ENCODE peak calls at places on chromosomes 5 and 9, in eight cellular contexts. One of them, this sample, is unnamed.

GRCh38 chr5:150516011-150516410 is 8.1 kb downstream of the NDST1 start:
- DNase-seq in SW480: no peak
- DNase-seq in BE2C: peak; percentile 90
- DNase-seq in stimulated activated CD4-positive, alpha-beta T cell treated with anti-CD3 and anti-CD28 coated beads, Interleukin-15, amount 100 ng/mL, for 24 hours: no peak
- DNase-seq in GM18507: no peak
- DNase-seq in CD8-positive, alpha-beta T cell: no peak
- DNase-seq in activated gamma-delta T cell treated with Interleukin-2 at 50 U/mL for 16 hours: no peak
- DNase-seq in EH: peak; percentile 67
- DNase-seq in this sample: no peak

GRCh38 chr9:91391426-91392217 is 29.9 kb upstream of the AUH start:
- DNase-seq in stimulated activated CD4-positive, alpha-beta T cell treated with anti-CD3 and anti-CD28 coated beads, Interleukin-15, amount 100 ng/mL, for 24 hours: no peak
- DNase-seq in CD8-positive, alpha-beta T cell: no peak
- DNase-seq in SW480: no peak
- DNase-seq in BE2C: no peak
- DNase-seq in activated gamma-delta T cell treated with Interleukin-2 at 50 U/mL for 16 hours: no peak
- DNase-seq in EH: peak; percentile 48
- DNase-seq in GM18507: no peak
- DNase-seq in this sample: no peak

GRCh38 chr5:74131256-74131655 is 505.3 kb downstream of the ARHGEF28 start:
- DNase-seq in activated gamma-delta T cell treated with Interleukin-2 at 50 U/mL for 16 hours: no peak
- DNase-seq in GM18507: no peak
- DNase-seq in SW480: no peak
- DNase-seq in stimulated activated CD4-positive, alpha-beta T cell treated with anti-CD3 and anti-CD28 coated beads, Interleukin-15, amount 100 ng/mL, for 24 hours: no peak
- DNase-seq in EH: no peak
- DNase-seq in BE2C: no peak
- DNase-seq in CD8-positive, alpha-beta T cell: no peak
- DNase-seq in this sample: no peak

GRCh38 chr5:95283761-95284511 is 958 bp downstream of the MCTP1 start:
- DNase-seq in GM18507: no peak
- DNase-seq in SW480: peak; percentile 63
- DNase-seq in activated gamma-delta T cell treated with Interleukin-2 at 50 U/mL for 16 hours: no peak
- DNase-seq in EH: peak; percentile 1
- DNase-seq in BE2C: peak; percentile 32
- DNase-seq in stimulated activated CD4-positive, alpha-beta T cell treated with anti-CD3 and anti-CD28 coated beads, Interleukin-15, amount 100 ng/mL, for 24 hours: peak; percentile 48
- DNase-seq in CD8-positive, alpha-beta T cell: no peak
- DNase-seq in this sample: peak; percentile 76

GRCh38 chr9:120412425-120412951 is 167.5 kb downstream of the CDK5RAP2 start:
- DNase-seq in SW480: no peak
- DNase-seq in GM18507: no peak
- DNase-seq in CD8-positive, alpha-beta T cell: no peak
- DNase-seq in EH: peak; percentile 91
- DNase-seq in stimulated activated CD4-positive, alpha-beta T cell treated with anti-CD3 and anti-CD28 coated beads, Interleukin-15, amount 100 ng/mL, for 24 hours: no peak
- DNase-seq in activated gamma-delta T cell treated with Interleukin-2 at 50 U/mL for 16 hours: no peak
- DNase-seq in BE2C: no peak
- DNase-seq in this sample: no peak

GRCh38 chr5:123929055-123929474 is 417.1 kb downstream of the CSNK1G3 start:
- DNase-seq in GM18507: no peak
- DNase-seq in BE2C: no peak
- DNase-seq in activated gamma-delta T cell treated with Interleukin-2 at 50 U/mL for 16 hours: no peak
- DNase-seq in EH: no peak
- DNase-seq in stimulated activated CD4-positive, alpha-beta T cell treated with anti-CD3 and anti-CD28 coated beads, Interleukin-15, amount 100 ng/mL, for 24 hours: no peak
- DNase-seq in CD8-positive, alpha-beta T cell: no peak
- DNase-seq in SW480: no peak
- DNase-seq in this sample: no peak

GRCh38 chr5:31531543-31531887 is 378 bp downstream of the DROSHA start:
- DNase-seq in stimulated activated CD4-positive, alpha-beta T cell treated with anti-CD3 and anti-CD28 coated beads, Interleukin-15, amount 100 ng/mL, for 24 hours: peak; percentile 42
- DNase-seq in activated gamma-delta T cell treated with Interleukin-2 at 50 U/mL for 16 hours: no peak
- DNase-seq in GM18507: no peak
- DNase-seq in EH: peak; percentile 39
- DNase-seq in SW480: peak; percentile 6
- DNase-seq in CD8-positive, alpha-beta T cell: no peak
- DNase-seq in BE2C: peak; percentile 41
- DNase-seq in this sample: no peak

GRCh38 chr5:141646026-141646425 is 5.2 kb downstream of the FCHSD1 start:
- DNase-seq in activated gamma-delta T cell treated with Interleukin-2 at 50 U/mL for 16 hours: no peak
- DNase-seq in stimulated activated CD4-positive, alpha-beta T cell treated with anti-CD3 and anti-CD28 coated beads, Interleukin-15, amount 100 ng/mL, for 24 hours: no peak
- DNase-seq in EH: no peak
- DNase-seq in BE2C: no peak
- DNase-seq in CD8-positive, alpha-beta T cell: no peak
- DNase-seq in SW480: no peak
- DNase-seq in GM18507: no peak
- DNase-seq in this sample: no peak

GRCh38 chr5:61811052-61811451 is 479.0 kb downstream of the ZSWIM6 start:
- DNase-seq in SW480: no peak
- DNase-seq in BE2C: no peak
- DNase-seq in CD8-positive, alpha-beta T cell: no peak
- DNase-seq in activated gamma-delta T cell treated with Interleukin-2 at 50 U/mL for 16 hours: no peak
- DNase-seq in EH: peak; percentile 31
- DNase-seq in stimulated activated CD4-positive, alpha-beta T cell treated with anti-CD3 and anti-CD28 coated beads, Interleukin-15, amount 100 ng/mL, for 24 hours: no peak
- DNase-seq in GM18507: no peak
- DNase-seq in this sample: no peak

GRCh38 chr9:114429488-114429887 is 41.7 kb upstream of the AKNA start:
- DNase-seq in SW480: no peak
- DNase-seq in BE2C: no peak
- DNase-seq in activated gamma-delta T cell treated with Interleukin-2 at 50 U/mL for 16 hours: no peak
- DNase-seq in GM18507: no peak
- DNase-seq in CD8-positive, alpha-beta T cell: no peak
- DNase-seq in stimulated activated CD4-positive, alpha-beta T cell treated with anti-CD3 and anti-CD28 coated beads, Interleukin-15, amount 100 ng/mL, for 24 hours: no peak
- DNase-seq in EH: no peak
- DNase-seq in this sample: no peak

GRCh38 chr5:140362875-140363630 is 3.1 kb downstream of the SLC4A9 start:
- DNase-seq in SW480: peak; percentile 78
- DNase-seq in BE2C: peak; percentile 84
- DNase-seq in CD8-positive, alpha-beta T cell: peak; percentile 87
- DNase-seq in EH: peak; percentile 64
- DNase-seq in activated gamma-delta T cell treated with Interleukin-2 at 50 U/mL for 16 hours: peak; percentile 79
- DNase-seq in GM18507: peak; percentile 73
- DNase-seq in stimulated activated CD4-positive, alpha-beta T cell treated with anti-CD3 and anti-CD28 coated beads, Interleukin-15, amount 100 ng/mL, for 24 hours: peak; percentile 91
- DNase-seq in this sample: peak; percentile 86

GRCh38 chr5:32942225-32942989 is 231.3 kb downstream of the NPR3 start:
- DNase-seq in GM18507: no peak
- DNase-seq in BE2C: peak; percentile 25
- DNase-seq in SW480: peak; percentile 9
- DNase-seq in stimulated activated CD4-positive, alpha-beta T cell treated with anti-CD3 and anti-CD28 coated beads, Interleukin-15, amount 100 ng/mL, for 24 hours: peak; percentile 22
- DNase-seq in activated gamma-delta T cell treated with Interleukin-2 at 50 U/mL for 16 hours: no peak
- DNase-seq in CD8-positive, alpha-beta T cell: no peak
- DNase-seq in EH: peak; percentile 28
- DNase-seq in this sample: no peak

GRCh38 chr5:174559141-174559540 is 165.2 kb upstream of the MSX2 start:
- DNase-seq in CD8-positive, alpha-beta T cell: no peak
- DNase-seq in BE2C: no peak
- DNase-seq in activated gamma-delta T cell treated with Interleukin-2 at 50 U/mL for 16 hours: no peak
- DNase-seq in GM18507: no peak
- DNase-seq in SW480: no peak
- DNase-seq in stimulated activated CD4-positive, alpha-beta T cell treated with anti-CD3 and anti-CD28 coated beads, Interleukin-15, amount 100 ng/mL, for 24 hours: no peak
- DNase-seq in EH: peak; percentile 42
- DNase-seq in this sample: no peak

GRCh38 chr5:168747987-168748777 is 169.0 kb upstream of the PANK3 start:
- DNase-seq in CD8-positive, alpha-beta T cell: no peak
- DNase-seq in SW480: peak; percentile 16
- DNase-seq in GM18507: peak; percentile 30
- DNase-seq in activated gamma-delta T cell treated with Interleukin-2 at 50 U/mL for 16 hours: no peak
- DNase-seq in stimulated activated CD4-positive, alpha-beta T cell treated with anti-CD3 and anti-CD28 coated beads, Interleukin-15, amount 100 ng/mL, for 24 hours: peak; percentile 71
- DNase-seq in EH: no peak
- DNase-seq in BE2C: peak; percentile 81
- DNase-seq in this sample: no peak

GRCh38 chr5:54669845-54670635 is 152.5 kb downstream of the SNX18 start:
- DNase-seq in SW480: no peak
- DNase-seq in BE2C: peak; percentile 57
- DNase-seq in EH: peak; percentile 57
- DNase-seq in CD8-positive, alpha-beta T cell: no peak
- DNase-seq in stimulated activated CD4-positive, alpha-beta T cell treated with anti-CD3 and anti-CD28 coated beads, Interleukin-15, amount 100 ng/mL, for 24 hours: no peak
- DNase-seq in GM18507: no peak
- DNase-seq in activated gamma-delta T cell treated with Interleukin-2 at 50 U/mL for 16 hours: no peak
- DNase-seq in this sample: no peak

GRCh38 chr5:142798099-142798768 is 28.1 kb downstream of the ARHGAP26 start:
- DNase-seq in SW480: no peak
- DNase-seq in stimulated activated CD4-positive, alpha-beta T cell treated with anti-CD3 and anti-CD28 coated beads, Interleukin-15, amount 100 ng/mL, for 24 hours: peak; percentile 15
- DNase-seq in GM18507: no peak
- DNase-seq in BE2C: no peak
- DNase-seq in EH: no peak
- DNase-seq in CD8-positive, alpha-beta T cell: peak; percentile 68
- DNase-seq in activated gamma-delta T cell treated with Interleukin-2 at 50 U/mL for 16 hours: peak; percentile 42
- DNase-seq in this sample: no peak

GRCh38 chr5:139668924-139669680 is 21.0 kb downstream of the CXXC5 start:
- DNase-seq in stimulated activated CD4-positive, alpha-beta T cell treated with anti-CD3 and anti-CD28 coated beads, Interleukin-15, amount 100 ng/mL, for 24 hours: no peak
- DNase-seq in EH: no peak
- DNase-seq in BE2C: no peak
- DNase-seq in SW480: no peak
- DNase-seq in CD8-positive, alpha-beta T cell: no peak
- DNase-seq in activated gamma-delta T cell treated with Interleukin-2 at 50 U/mL for 16 hours: no peak
- DNase-seq in GM18507: no peak
- DNase-seq in this sample: no peak

This sample was measured in type B pancreatic cell.